ENCODE peak calls at places on chromosomes 11 and 22, in nine cellular contexts. B is tibial nerve; S is CD4-positive, alpha-beta T cell; X is Panc1; R is mucosa of descending colon; C is Calu3; M is AG04449; Q is ovary; Z is GM23338. O is an unnamed sample.
A peak's percentile ranks its signal among the peaks of the same experiment; 100 is the strongest.

GRCh38 chr22:46915978-46916730 is 153.7 kb downstream of the TBC1D22A start:
- DNase-seq in S (no peak), Z (no peak), C (no peak), B (no peak), M (no peak), X (no peak), Q (no peak), R (no peak), O (no peak)

GRCh38 chr11:45715398-45715797 is 50.0 kb upstream of the CHST1 start:
- DNase-seq in R (no peak), C (no peak), S (no peak), X (no peak), B (no peak), Z (no peak), Q (no peak), M (no peak), O (no peak)

GRCh38 chr11:548700-549603 is 11.6 kb downstream of the LMNTD2 start:
- DNase-seq in R (peak; percentile 48), B (no peak), Z (no peak), M (no peak), Q (no peak), C (no peak), X (no peak), S (no peak), O (no peak)

GRCh38 chr11:9138612-9139579 is 47.5 kb upstream of the SCUBE2 start:
- DNase-seq in B (no peak), S (no peak), X (peak; percentile 94), Z (no peak), M (peak; percentile 61), C (peak; percentile 63), R (no peak), Q (peak; percentile 39), O (peak; percentile 90)

GRCh38 chr11:113906038-113906437 is 1.4 kb downstream of the HTR3B start:
- DNase-seq in B (no peak), M (no peak), S (no peak), Z (peak; percentile 81), C (no peak), Q (no peak), R (no peak), X (no peak), O (no peak)

GRCh38 chr11:133509924-133510697 is 22.2 kb downstream of the OPCML start:
- DNase-seq in C (no peak), R (no peak), Q (no peak), S (no peak), Z (peak; percentile 75), B (no peak), X (no peak), M (no peak), O (no peak)

GRCh38 chr22:32754413-32755041 is 47.0 kb upstream of the TIMP3 start:
- DNase-seq in S (no peak), M (no peak), X (no peak), B (no peak), C (peak; percentile 15), Z (no peak), R (no peak), Q (no peak), O (peak; percentile 29)

GRCh38 chr11:8039530-8040260 is 41.3 kb upstream of the TUB start:
- DNase-seq in R (no peak), Z (no peak), X (no peak), S (no peak), C (no peak), Q (peak; percentile 22), M (no peak), B (no peak), O (no peak)

GRCh38 chr11:47797633-47798032 is 30.5 kb upstream of the FNBP4 start:
- DNase-seq in Q (no peak), S (no peak), Z (no peak), C (no peak), R (no peak), B (no peak), X (peak; percentile 17), M (peak; percentile 37), O (peak; percentile 36)

GRCh38 chr22:23875801-23876200 is 18.1 kb downstream of the SLC2A11 start:
- DNase-seq in M (no peak), Q (no peak), S (no peak), Z (no peak), B (no peak), X (no peak), R (no peak), C (no peak), O (no peak)

GRCh38 chr11:83073884-83074283 is 2.2 kb upstream of the RAB30 start:
- DNase-seq in C (no peak), Q (no peak), B (no peak), Z (no peak), R (no peak), M (no peak), X (no peak), S (no peak), O (no peak)

GRCh38 chr11:1117970-1118369 is 39.8 kb upstream of the MUC5AC start:
- DNase-seq in X (no peak), C (no peak), Q (no peak), B (no peak), Z (no peak), S (no peak), R (no peak), M (no peak), O (no peak)

GRCh38 chr11:112554586-112554985 is 293.9 kb upstream of the PLET1 start:
- DNase-seq in S (no peak), R (no peak), C (no peak), Q (no peak), Z (no peak), B (no peak), M (no peak), X (no peak), O (no peak)

GRCh38 chr11:78560826-78561484 is 13.7 kb downstream of the NARS2 start:
- DNase-seq in X (no peak), Z (no peak), R (no peak), Q (no peak), B (no peak), S (no peak), C (no peak), M (no peak), O (no peak)

GRCh38 chr11:2748814-2749554 is 49.2 kb upstream of the KCNQ1OT1 start:
- DNase-seq in S (no peak), B (no peak), X (no peak), Z (no peak), M (no peak), C (no peak), Q (peak; percentile 29), R (peak; percentile 22), O (no peak)

GRCh38 chr11:2265854-2266585 is 4.4 kb downstream of the ASCL2 start:
- DNase-seq in X (no peak), Q (peak; percentile 15), M (no peak), C (no peak), B (no peak), Z (no peak), R (peak; percentile 17), S (no peak), O (no peak)

DNA sequence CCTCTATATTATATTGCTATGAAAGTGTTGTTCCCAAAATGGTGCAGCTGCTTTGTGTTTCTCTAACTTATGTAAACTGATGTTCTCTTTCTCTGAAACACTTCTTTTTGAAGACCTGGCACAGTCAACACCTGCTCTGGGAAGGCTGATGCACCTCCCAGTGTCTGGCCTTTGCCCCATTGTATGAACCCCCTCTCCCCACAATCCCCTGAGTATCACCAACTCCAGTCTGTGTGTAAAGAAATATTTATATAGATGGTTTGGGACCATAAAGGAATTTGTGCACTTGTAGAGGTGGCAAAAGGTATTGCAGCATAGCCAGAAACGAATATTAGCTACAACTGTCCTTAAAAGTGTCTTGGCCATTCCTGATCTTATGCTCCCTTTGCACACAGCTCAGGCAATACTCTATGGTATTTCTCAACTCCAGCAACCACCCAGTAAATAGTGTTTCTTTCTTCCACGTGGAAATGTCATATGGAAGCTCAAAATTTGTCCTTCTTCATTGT is 365.2 kb upstream of the DDI1 start:
- DNase-seq in Z (no peak), X (no peak), C (no peak), S (no peak), R (no peak), B (no peak), M (no peak), Q (no peak), O (no peak)
- TF ChIP-seq CTCF in Z (peak; percentile 25), X (peak; percentile 24), C (no peak), S (no peak), R (no peak), B (no peak), M (no peak), Q (no peak), O (no peak)

DNA sequence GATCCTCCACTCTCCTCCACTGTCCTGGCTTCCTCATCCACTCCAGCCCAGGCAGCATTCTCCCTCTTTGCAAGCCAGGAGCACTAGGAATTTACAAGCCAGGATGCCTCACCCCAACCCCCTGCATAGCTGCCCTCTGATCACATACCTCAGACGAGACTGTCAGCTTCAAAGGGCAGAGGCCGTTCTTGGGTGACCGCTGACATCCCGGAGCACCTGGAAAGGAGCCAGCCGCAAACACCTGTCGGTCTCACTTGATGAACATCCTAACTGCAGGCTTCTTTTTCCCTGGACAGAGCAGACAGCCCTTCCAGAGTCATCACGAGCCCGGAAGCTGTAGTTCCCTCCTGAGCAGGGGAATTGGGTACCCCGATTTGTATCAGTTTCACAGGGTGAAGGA is 451.3 kb upstream of the B3GAT1 start:
- DNase-seq in M (no peak), Z (peak; percentile 21), B (no peak), C (no peak), R (no peak), S (no peak), Q (no peak), X (no peak), O (no peak)
- TF ChIP-seq CTCF in M (no peak), Z (no peak), B (no peak), C (no peak), R (no peak), S (no peak), Q (no peak), X (no peak), O (no peak)

DNA sequence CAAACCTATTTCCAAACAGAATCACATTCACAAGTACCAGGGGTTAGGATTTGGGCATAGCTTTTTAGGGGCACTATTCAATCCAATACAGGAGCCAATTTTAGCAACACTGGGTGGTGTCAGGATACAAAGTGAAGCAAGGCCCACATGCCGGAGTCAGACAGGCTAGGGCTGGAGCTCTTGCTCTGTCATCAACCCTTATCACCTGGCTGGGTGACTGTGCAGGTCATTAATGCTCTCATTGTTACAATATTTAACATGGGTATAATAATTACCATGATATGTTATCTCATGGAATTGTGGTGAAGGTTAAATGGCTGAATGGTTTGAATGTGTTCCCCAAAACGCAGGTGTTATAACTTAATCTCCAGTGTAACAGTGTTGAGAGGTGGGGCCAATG is 143.3 kb upstream of the THY1 start:
- DNase-seq in X (no peak), B (no peak), R (no peak), S (no peak), Q (no peak), C (peak; percentile 48), M (no peak), Z (no peak), O (no peak)
- TF ChIP-seq CTCF in X (no peak), B (no peak), R (no peak), S (no peak), Q (no peak), C (no peak), M (no peak), Z (no peak), O (no peak)

GRCh38 chr22:22745225-22746060 is 101.0 kb downstream of the GGTLC2 start:
- DNase-seq in Z (peak; percentile 70), S (no peak), R (no peak), X (no peak), B (no peak), C (peak; percentile 68), M (no peak), Q (no peak), O (no peak)
- TF ChIP-seq CTCF in Z (peak; percentile 75), S (peak; percentile 65), R (no peak), X (peak; percentile 80), B (no peak), C (peak; percentile 75), M (peak; percentile 67), Q (no peak), O (no peak)

GRCh38 chr22:37196539-37197450 is 8.7 kb upstream of the C1QTNF6 start:
- DNase-seq in S (no peak), Q (peak; percentile 94), M (peak; percentile 41), Z (no peak), B (peak; percentile 77), C (peak; percentile 64), X (no peak), R (peak; percentile 90), O (peak; percentile 77)
- TF ChIP-seq CTCF in S (no peak), Q (no peak), M (no peak), Z (no peak), B (peak; percentile 31), C (no peak), X (peak; percentile 35), R (no peak), O (no peak)